ENCODE peak calls at places on chromosomes 5 and 9, in eight cellular contexts. H is fibroblast of lung, C is NCI-H510A treated with DMSO at 0.1 percent for 48 hours, T is T-helper 1 cell, L is EL, R is A549, Z is cardiac muscle cell, Q is T-cell. E is an unnamed sample.

GRCh38 chr5:111532873-111533272 is 20.5 kb upstream of the STARD4 start:
- DNase-seq in H (no peak), C (no peak), T (no peak), L (no peak), R (no peak), Z (no peak), Q (no peak), E (no peak)

GRCh38 chr9:95382433-95382832 is 64.9 kb upstream of the FANCC start:
- DNase-seq in H (no peak), C (no peak), T (no peak), L (no peak), R (no peak), Z (no peak), Q (no peak), E (no peak)

GRCh38 chr5:61632064-61632463 is 300.0 kb downstream of the ZSWIM6 start:
- DNase-seq in H (no peak), C (no peak), T (no peak), L (no peak), R (no peak), Z (peak; percentile 18), Q (no peak), E (no peak)

GRCh38 chr5:164422400-164422799 is 917.0 kb downstream of the MAT2B start:
- DNase-seq in H (no peak), C (no peak), T (no peak), L (no peak), R (peak; percentile 13), Z (peak; percentile 80), Q (no peak), E (no peak)

GRCh38 chr9:134306583-134307222 is 19.6 kb upstream of the RXRA start:
- DNase-seq in H (no peak), C (no peak), T (no peak), L (no peak), R (no peak), Z (no peak), Q (no peak), E (no peak)

GRCh38 chr9:34589656-34590375 is at the start of gene CNTFR:
- DNase-seq in H (no peak), C (peak; percentile 9), T (no peak), L (no peak), R (no peak), Z (no peak), Q (no peak), E (no peak)

GRCh38 chr9:35733109-35733541 is 659 bp downstream of the CREB3 start:
- DNase-seq in H (peak; percentile 75), C (peak; percentile 33), T (no peak), L (peak; percentile 78), R (peak; percentile 78), Z (peak; percentile 50), Q (no peak), E (peak; percentile 47)

GRCh38 chr5:115585265-115585664 is 17.0 kb downstream of the TICAM2 start:
- DNase-seq in H (no peak), C (no peak), T (no peak), L (no peak), R (no peak), Z (no peak), Q (no peak), E (no peak)

GRCh38 chr5:138216799-138217198 is 3.7 kb upstream of the CDC23 start:
- DNase-seq in H (no peak), C (no peak), T (no peak), L (no peak), R (no peak), Z (no peak), Q (no peak), E (no peak)

GRCh38 chr9:28956111-28956880 is 1383.0 kb upstream of the C9orf72 start:
- DNase-seq in H (no peak), C (no peak), T (no peak), L (no peak), R (peak; percentile 27), Z (no peak), Q (no peak), E (no peak)

GRCh38 chr5:114471529-114471928 is 109.7 kb downstream of the KCNN2 start:
- DNase-seq in H (no peak), C (no peak), T (no peak), L (no peak), R (no peak), Z (no peak), Q (no peak), E (no peak)

GRCh38 chr5:116002116-116002906 is 30.0 kb upstream of the ARL14EPL start:
- DNase-seq in H (no peak), C (no peak), T (no peak), L (peak; percentile 15), R (peak; percentile 5), Z (peak; percentile 25), Q (no peak), E (no peak)

GRCh38 chr9:131100445-131100844 is 4.1 kb downstream of the AIF1L start:
- DNase-seq in H (no peak), C (no peak), T (no peak), L (no peak), R (no peak), Z (no peak), Q (no peak), E (no peak)

GRCh38 chr5:96031180-96031579 is 69.5 kb upstream of the ELL2 start:
- DNase-seq in H (no peak), C (no peak), T (no peak), L (no peak), R (no peak), Z (no peak), Q (no peak), E (no peak)

GRCh38 chr9:84851935-84852585 is 182.5 kb downstream of the NTRK2 start:
- DNase-seq in H (peak; percentile 97), C (peak; percentile 11), T (no peak), L (peak; percentile 39), R (peak; percentile 94), Z (peak; percentile 94), Q (no peak), E (no peak)

GRCh38 chr9:128685636-128686489 is 3.2 kb upstream of the SET start:
- DNase-seq in H (no peak), C (no peak), T (no peak), L (no peak), R (no peak), Z (no peak), Q (peak; percentile 7), E (peak; percentile 68)

GRCh38 chr5:107444327-107444726 is 226.4 kb downstream of the EFNA5 start:
- DNase-seq in H (no peak), C (no peak), T (no peak), L (no peak), R (no peak), Z (no peak), Q (no peak), E (no peak)

GRCh38 chr9:34025062-34025461 is 23.6 kb downstream of the UBAP2 start:
- DNase-seq in H (peak; percentile 65), C (no peak), T (no peak), L (no peak), R (no peak), Z (peak; percentile 24), Q (no peak), E (no peak)

GRCh38 chr9:98611319-98611718 is 97.4 kb downstream of the GABBR2 start:
- DNase-seq in H (no peak), C (no peak), T (no peak), L (no peak), R (no peak), Z (no peak), Q (no peak), E (no peak)

GRCh38 chr5:40691894-40692293 is 12.2 kb downstream of the PTGER4 start:
- DNase-seq in H (no peak), C (no peak), T (no peak), L (no peak), R (no peak), Z (no peak), Q (no peak), E (no peak)

GRCh38 chr9:124312290-124313265 is 54.8 kb downstream of the NEK6 start:
- DNase-seq in H (no peak), C (no peak), T (no peak), L (no peak), R (no peak), Z (no peak), Q (no peak), E (no peak)

GRCh38 chr9:738209-738915 is 103.1 kb upstream of the DMRT1 start:
- DNase-seq in H (peak; percentile 99), C (no peak), T (no peak), L (peak; percentile 95), R (peak; percentile 79), Z (peak; percentile 77), Q (no peak), E (peak; percentile 41)

GRCh38 chr5:105952875-105953274 is 1717.9 kb downstream of the EFNA5 start:
- DNase-seq in H (no peak), C (peak; percentile 77), T (no peak), L (no peak), R (no peak), Z (peak; percentile 49), Q (no peak), E (no peak)

GRCh38 chr5:88707216-88707965 is 175.6 kb downstream of the MEF2C start:
- DNase-seq in H (peak; percentile 81), C (no peak), T (no peak), L (no peak), R (no peak), Z (no peak), Q (no peak), E (no peak)

GRCh38 chr9:119968837-119969707 is 599.8 kb upstream of the BRINP1 start:
- DNase-seq in H (peak; percentile 65), C (peak; percentile 60), T (no peak), L (peak; percentile 66), R (peak; percentile 62), Z (peak; percentile 81), Q (no peak), E (peak; percentile 63)

GRCh38 chr9:74555625-74556024 is 58.5 kb downstream of the RORB start:
- DNase-seq in H (no peak), C (no peak), T (no peak), L (no peak), R (no peak), Z (no peak), Q (no peak), E (no peak)

GRCh38 chr5:149961186-149961685 is 678 bp downstream of the SLC26A2 start:
- DNase-seq in H (no peak), C (no peak), T (no peak), L (no peak), R (no peak), Z (no peak), Q (no peak), E (no peak)

GRCh38 chr5:139381837-139382361 is 1.2 kb downstream of the SLC23A1 start:
- DNase-seq in H (no peak), C (no peak), T (no peak), L (no peak), R (no peak), Z (no peak), Q (no peak), E (no peak)

GRCh38 chr5:64166201-64166959 is 737 bp downstream of the RNF180 start:
- DNase-seq in H (peak; percentile 14), C (peak; percentile 23), T (no peak), L (no peak), R (no peak), Z (peak; percentile 7), Q (no peak), E (no peak)

GRCh38 chr5:72673623-72674022 is 142.8 kb upstream of the TNPO1 start:
- DNase-seq in H (no peak), C (no peak), T (no peak), L (no peak), R (no peak), Z (no peak), Q (no peak), E (no peak)

GRCh38 chr5:145945620-145946111 is 9.3 kb downstream of the SH3RF2 start:
- DNase-seq in H (no peak), C (no peak), T (no peak), L (no peak), R (no peak), Z (no peak), Q (no peak), E (no peak)